ENCODE peak calls at places on chromosome 16, in seven cellular contexts. C is AG10803, E is HFFc6, D is astrocyte of the cerebellum, T is progenitor cell of endocrine pancreas, Z is GM10248, M is GM20000. P is an unnamed sample.

GRCh38 chr16:82580293-82580900 is 46.4 kb upstream of the CDH13 start:
- DNase-seq in T (no peak), Z (no peak), E (no peak), C (peak), D (peak), M (no peak), P (no peak)

GRCh38 chr16:24986512-24987303 is 28.5 kb downstream of the ARHGAP17 start:
- DNase-seq in C (peak), D (peak), Z (no peak), E (peak), M (no peak), T (no peak), P (no peak)

GRCh38 chr16:17227278-17227677 is 243.5 kb downstream of the XYLT1 start:
- DNase-seq in Z (no peak), D (no peak), E (no peak), C (no peak), M (no peak), T (no peak), P (no peak)

GRCh38 chr16:81928975-81929374 is 82.3 kb downstream of the SDR42E1 start:
- DNase-seq in C (no peak), D (no peak), T (no peak), E (no peak), M (peak), Z (peak), P (no peak)

GRCh38 chr16:80620656-80621605 is 80.1 kb downstream of the DYNLRB2 start:
- DNase-seq in C (no peak), D (no peak), Z (no peak), T (no peak), E (peak), M (no peak), P (no peak)

GRCh38 chr16:88430524-88431446 is 22.3 kb upstream of the ZFPM1 start:
- DNase-seq in C (no peak), T (no peak), E (no peak), M (peak), Z (peak), D (no peak), P (peak)

GRCh38 chr16:16974192-16974591 is 496.6 kb downstream of the XYLT1 start:
- DNase-seq in Z (no peak), M (no peak), E (no peak), T (no peak), C (no peak), D (no peak), P (no peak)

GRCh38 chr16:79988721-79989220 is 388.2 kb upstream of the MAF start:
- DNase-seq in D (no peak), C (no peak), M (no peak), E (no peak), Z (no peak), T (no peak), P (no peak)

GRCh38 chr16:4293822-4294457 is 21.1 kb upstream of the TFAP4 start:
- DNase-seq in T (peak), M (no peak), E (peak), C (peak), D (no peak), Z (peak), P (no peak)

GRCh38 chr16:72228014-72228413 is 56.1 kb upstream of the PMFBP1 start:
- DNase-seq in C (no peak), Z (no peak), T (no peak), D (no peak), M (no peak), E (no peak), P (no peak)
- TF ChIP-seq CTCF in C (no peak), Z (no peak), T (no peak), D (no peak), M (no peak), E (no peak), P (no peak)

DNA sequence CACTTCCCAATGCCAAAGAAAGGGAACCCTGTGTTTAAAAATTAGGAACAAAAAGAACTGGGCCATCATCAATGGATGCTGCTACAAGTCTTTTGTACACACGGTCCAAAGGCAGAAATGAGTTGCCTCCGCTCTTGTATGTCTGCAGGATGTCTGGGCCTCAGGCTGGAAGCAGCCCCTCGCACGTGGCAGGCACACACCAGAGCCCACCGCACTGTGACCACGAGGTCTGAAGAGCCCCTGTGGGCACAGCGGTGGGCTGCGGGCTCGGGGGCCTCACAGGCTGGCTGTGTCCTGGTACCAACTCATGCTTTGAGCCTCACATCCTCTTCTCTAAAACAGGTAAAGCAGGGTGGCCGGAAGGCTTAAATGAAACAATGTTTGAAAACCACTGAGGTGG is 309.3 kb downstream of the C16orf95 start:
- DNase-seq in C (no peak), Z (no peak), M (no peak), T (no peak), E (no peak), D (no peak), P (no peak)
- TF ChIP-seq CTCF in C (no peak), Z (no peak), M (no peak), T (no peak), E (no peak), D (no peak), P (no peak)

GRCh38 chr16:71201556-71201955 is 29.0 kb downstream of the HYDIN start:
- DNase-seq in M (no peak), C (no peak), D (no peak), Z (no peak), T (no peak), E (no peak), P (no peak)
- TF ChIP-seq CTCF in M (no peak), C (no peak), D (no peak), Z (no peak), T (no peak), E (no peak), P (no peak)

GRCh38 chr16:54974391-54974790 is 43.7 kb downstream of the IRX5 start:
- DNase-seq in C (no peak), Z (no peak), M (no peak), T (no peak), E (no peak), D (no peak), P (no peak)
- TF ChIP-seq CTCF in C (no peak), Z (no peak), M (no peak), T (no peak), E (no peak), D (no peak), P (no peak)

P was measured in GM06990.